ENCODE peak calls at places on chromosomes 7 and 10, in four cellular contexts. F is GM20000, C is T-helper 17 cell, Z is left lung. L is an unnamed sample.

GRCh38 chr7:156558198-156558597 is 82.4 kb upstream of the RNF32 start:
- DNase-seq in F (no peak), C (no peak), Z (no peak), L (peak; percentile 47)

GRCh38 chr7:43905209-43905946 is 1.0 kb downstream of the URGCP start:
- DNase-seq in F (no peak), C (no peak), Z (peak; percentile 32), L (peak; percentile 97)

GRCh38 chr7:40640566-40640965 is 505.8 kb downstream of the SUGCT start:
- DNase-seq in F (no peak), C (no peak), Z (no peak), L (no peak)

GRCh38 chr10:77949167-77949566 is 22.6 kb upstream of the DLG5 start:
- DNase-seq in F (no peak), C (no peak), Z (no peak), L (peak; percentile 86)

GRCh38 chr10:22433875-22434274 is 88.6 kb downstream of the SPAG6 start:
- DNase-seq in F (no peak), C (no peak), Z (no peak), L (peak; percentile 38)

GRCh38 chr10:43461950-43462349 is 25.0 kb downstream of the ZNF487 start:
- DNase-seq in F (peak; percentile 78), C (no peak), Z (no peak), L (peak; percentile 50)

GRCh38 chr7:46220066-46220630 is 299.1 kb upstream of the IGFBP3 start:
- DNase-seq in F (no peak), C (no peak), Z (no peak), L (peak; percentile 65)

GRCh38 chr10:38047666-38048065 is 37.2 kb downstream of the ZNF33A start:
- DNase-seq in F (peak; percentile 8), C (no peak), Z (no peak), L (no peak)

GRCh38 chr7:3697472-3697871 is 396.4 kb downstream of the SDK1 start:
- DNase-seq in F (no peak), C (no peak), Z (no peak), L (no peak)

GRCh38 chr7:151017953-151018420 is 6.3 kb downstream of the ATG9B start:
- DNase-seq in F (peak; percentile 88), C (peak; percentile 76), Z (peak; percentile 69), L (no peak)

GRCh38 chr7:24685706-24686105 is 71.6 kb downstream of the GSDME start:
- DNase-seq in F (no peak), C (no peak), Z (no peak), L (no peak)

GRCh38 chr10:98555011-98555619 is 108.4 kb upstream of the HPS1 start:
- DNase-seq in F (no peak), C (no peak), Z (no peak), L (no peak)

GRCh38 chr7:120586561-120586960 is 271.4 kb downstream of the TSPAN12 start:
- DNase-seq in F (no peak), C (no peak), Z (no peak), L (no peak)

GRCh38 chr10:90930971-90931841 is 10.3 kb upstream of the ANKRD1 start:
- DNase-seq in F (no peak), C (no peak), Z (peak; percentile 38), L (peak; percentile 19)

GRCh38 chr10:60384708-60385398 is 4.8 kb downstream of the ANK3 start:
- DNase-seq in F (no peak), C (no peak), Z (no peak), L (peak; percentile 68)

GRCh38 chr7:157020514-157021070 is 10.1 kb upstream of the MNX1 start:
- DNase-seq in F (peak; percentile 45), C (no peak), Z (no peak), L (no peak)

GRCh38 chr7:135768990-135769389 is 20.4 kb upstream of the FAM180A start:
- DNase-seq in F (no peak), C (no peak), Z (no peak), L (no peak)

GRCh38 chr7:151451626-151452025 is 11.7 kb upstream of the CRYGN start:
- DNase-seq in F (no peak), C (no peak), Z (no peak), L (no peak)

GRCh38 chr10:114663631-114664030 is 5.6 kb upstream of the ABLIM1 start:
- DNase-seq in F (no peak), C (no peak), Z (no peak), L (no peak)

GRCh38 chr10:87862644-87863101 is 660 bp downstream of the KLLN start:
- DNase-seq in F (peak; percentile 67), C (peak; percentile 51), Z (no peak), L (peak; percentile 54)

GRCh38 chr10:30447125-30447799 is 13.3 kb downstream of the MAP3K8 start:
- DNase-seq in F (no peak), C (no peak), Z (no peak), L (no peak)

GRCh38 chr7:96199421-96199820 is 122.5 kb downstream of the SLC25A13 start:
- DNase-seq in F (no peak), C (no peak), Z (no peak), L (no peak)

GRCh38 chr10:130771491-130771890 is 540.0 kb downstream of the TCERG1L start:
- DNase-seq in F (no peak), C (no peak), Z (no peak), L (no peak)

GRCh38 chr7:55538538-55538937 is 33.8 kb downstream of the VOPP1 start:
- DNase-seq in F (no peak), C (no peak), Z (no peak), L (peak; percentile 89)

GRCh38 chr10:66215005-66215404 is 710.8 kb upstream of the LRRTM3 start:
- DNase-seq in F (no peak), C (no peak), Z (no peak), L (no peak)

GRCh38 chr10:103696411-103697145 is 158.8 kb downstream of the SH3PXD2A start:
- DNase-seq in F (peak; percentile 84), C (peak; percentile 41), Z (peak; percentile 68), L (peak; percentile 100)

GRCh38 chr10:16384064-16384463 is 52.7 kb upstream of the PTER start:
- DNase-seq in F (no peak), C (no peak), Z (no peak), L (no peak)

GRCh38 chr10:15789793-15790525 is 70.2 kb upstream of the ITGA8 start:
- DNase-seq in F (no peak), C (no peak), Z (no peak), L (no peak)

GRCh38 chr10:29929006-29929405 is 130.4 kb downstream of the JCAD start:
- DNase-seq in F (no peak), C (no peak), Z (no peak), L (no peak)

GRCh38 chr7:142753366-142753765 is 4.1 kb downstream of the PRSS1 start:
- DNase-seq in F (no peak), C (no peak), Z (no peak), L (no peak)

GRCh38 chr7:73890541-73891147 is 29.7 kb downstream of the TMEM270 start:
- DNase-seq in F (no peak), C (no peak), Z (no peak), L (no peak)

GRCh38 chr10:119703903-119704508 is 21.8 kb upstream of the INPP5F start:
- DNase-seq in F (no peak), C (no peak), Z (no peak), L (no peak)

GRCh38 chr10:104925232-104925851 is 284.3 kb downstream of the SORCS3 start:
- DNase-seq in F (peak; percentile 8), C (no peak), Z (no peak), L (peak; percentile 14)